ENCODE peak calls at places on chromosomes 4 and X, in six cellular contexts. One of them, this sample, is unnamed.

GRCh38 chr4:74317616-74318256 is 9.5 kb downstream of the EPGN start:
- DNase-seq in left ventricle myocardium inferior: no peak
- DNase-seq in Kasumi-1: no peak
- DNase-seq in heart right ventricle: no peak
- DNase-seq in tibial artery: no peak
- DNase-seq in ELR: no peak
- DNase-seq in this sample: no peak

GRCh38 chr4:107800686-107801085 is 24.0 kb upstream of the SGMS2 start:
- DNase-seq in left ventricle myocardium inferior: no peak
- DNase-seq in Kasumi-1: peak; percentile 52
- DNase-seq in heart right ventricle: no peak
- DNase-seq in tibial artery: no peak
- DNase-seq in ELR: no peak
- DNase-seq in this sample: no peak

GRCh38 chr4:28842271-28842670 is 1877.9 kb upstream of the PCDH7 start:
- DNase-seq in left ventricle myocardium inferior: no peak
- DNase-seq in Kasumi-1: no peak
- DNase-seq in heart right ventricle: no peak
- DNase-seq in tibial artery: no peak
- DNase-seq in ELR: no peak
- DNase-seq in this sample: no peak

GRCh38 chrX:131068945-131069719 is 11.0 kb downstream of the ARHGAP36 start:
- DNase-seq in left ventricle myocardium inferior: no peak
- DNase-seq in Kasumi-1: peak; percentile 26
- DNase-seq in heart right ventricle: no peak
- DNase-seq in tibial artery: no peak
- DNase-seq in ELR: peak; percentile 21
- DNase-seq in this sample: no peak

GRCh38 chr4:40475609-40476008 is 140.5 kb downstream of the CHRNA9 start:
- DNase-seq in left ventricle myocardium inferior: no peak
- DNase-seq in Kasumi-1: no peak
- DNase-seq in heart right ventricle: no peak
- DNase-seq in tibial artery: no peak
- DNase-seq in ELR: no peak
- DNase-seq in this sample: no peak

GRCh38 chr4:150950657-150951056 is 64.4 kb downstream of the LRBA start:
- DNase-seq in left ventricle myocardium inferior: no peak
- DNase-seq in Kasumi-1: no peak
- DNase-seq in heart right ventricle: no peak
- DNase-seq in tibial artery: no peak
- DNase-seq in ELR: peak; percentile 15
- DNase-seq in this sample: no peak

GRCh38 chr4:185039508-185040273 is 21.4 kb downstream of the HELT start:
- DNase-seq in left ventricle myocardium inferior: no peak
- DNase-seq in Kasumi-1: peak; percentile 88
- DNase-seq in heart right ventricle: no peak
- DNase-seq in tibial artery: no peak
- DNase-seq in ELR: peak; percentile 69
- DNase-seq in this sample: no peak

GRCh38 chr4:147950261-147950660 is 218.4 kb downstream of the ARHGAP10 start:
- DNase-seq in left ventricle myocardium inferior: no peak
- DNase-seq in Kasumi-1: no peak
- DNase-seq in heart right ventricle: no peak
- DNase-seq in tibial artery: no peak
- DNase-seq in ELR: no peak
- DNase-seq in this sample: no peak

GRCh38 chr4:26298198-26298950 is 22.4 kb upstream of the RBPJ start:
- DNase-seq in left ventricle myocardium inferior: no peak
- DNase-seq in Kasumi-1: no peak
- DNase-seq in heart right ventricle: no peak
- DNase-seq in tibial artery: no peak
- DNase-seq in ELR: peak; percentile 85
- DNase-seq in this sample: no peak

GRCh38 chr4:123816462-123816861 is 419.9 kb downstream of the SPRY1 start:
- DNase-seq in left ventricle myocardium inferior: no peak
- DNase-seq in Kasumi-1: no peak
- DNase-seq in heart right ventricle: no peak
- DNase-seq in tibial artery: no peak
- DNase-seq in ELR: no peak
- DNase-seq in this sample: no peak

GRCh38 chrX:13090261-13091110 is 46.1 kb upstream of the FAM9C start:
- DNase-seq in left ventricle myocardium inferior: no peak
- DNase-seq in Kasumi-1: peak; percentile 35
- DNase-seq in heart right ventricle: no peak
- DNase-seq in tibial artery: no peak
- DNase-seq in ELR: no peak
- DNase-seq in this sample: no peak

GRCh38 chrX:131763674-131764073 is 219.8 kb downstream of the OR13H1 start:
- DNase-seq in left ventricle myocardium inferior: no peak
- DNase-seq in Kasumi-1: no peak
- DNase-seq in heart right ventricle: no peak
- DNase-seq in tibial artery: no peak
- DNase-seq in ELR: peak; percentile 46
- DNase-seq in this sample: peak; percentile 79

GRCh38 chrX:42129541-42129940 is 206.2 kb upstream of the CASK start:
- DNase-seq in left ventricle myocardium inferior: no peak
- DNase-seq in Kasumi-1: no peak
- DNase-seq in heart right ventricle: no peak
- DNase-seq in tibial artery: no peak
- DNase-seq in ELR: no peak
- DNase-seq in this sample: no peak

This sample was measured in spleen.